ENCODE peak calls at places on chromosome 4, in seven cellular contexts. Q is EL; Z is right lobe of liver; F is GM03348; W is trophoblast cell; M is Calu3; O is activated T-helper 1 cell treated with anti-CD3 and anti-CD28 coated beads, Interleukin-12 subunit alpha, Interleukin-12 subunit beta, Interleukin-2, Interleukin-4 antibody, amounts not matched to agents 30 ng/mL and 10 ng/mL and 1 ng/mL, durations not matched to agents 14 hours and 24 hours and 36 hours. D is an unnamed sample.

GRCh38 chr4:111210576-111210975 is 587.7 kb upstream of the PITX2 start:
- DNase-seq in Z (no peak), F (no peak), O (no peak), Q (no peak), W (no peak), M (no peak), D (no peak)

GRCh38 chr4:109334129-109334528 is 31.7 kb upstream of the COL25A1 start:
- DNase-seq in Q (no peak), F (no peak), W (no peak), O (no peak), Z (no peak), M (no peak), D (no peak)

GRCh38 chr4:98332017-98332416 is 70.8 kb downstream of the RAP1GDS1 start:
- DNase-seq in F (no peak), M (no peak), W (no peak), Z (no peak), Q (no peak), O (no peak), D (no peak)

GRCh38 chr4:67604029-67604381 is 45.5 kb downstream of the STAP1 start:
- DNase-seq in F (no peak), M (no peak), Q (no peak), O (no peak), W (no peak), Z (no peak), D (no peak)

GRCh38 chr4:13323916-13324315 is 160.2 kb downstream of the RAB28 start:
- DNase-seq in M (no peak), Q (no peak), W (no peak), O (no peak), F (no peak), Z (no peak), D (no peak)

GRCh38 chr4:45795165-45795564 is 328.7 kb downstream of the GABRG1 start:
- DNase-seq in W (no peak), F (no peak), Q (no peak), M (no peak), O (no peak), Z (no peak), D (no peak)

GRCh38 chr4:119477412-119478053 is 151.1 kb downstream of the PDE5A start:
- DNase-seq in W (peak; percentile 1), F (no peak), M (no peak), Z (no peak), O (no peak), Q (no peak), D (no peak)

GRCh38 chr4:48898733-48899431 is 7.7 kb downstream of the OCIAD2 start:
- DNase-seq in Z (no peak), Q (no peak), M (peak; percentile 14), F (no peak), O (no peak), W (peak; percentile 74), D (no peak)

GRCh38 chr4:170423137-170423536 is 333.4 kb upstream of the AADAT start:
- DNase-seq in F (peak; percentile 42), W (no peak), M (no peak), O (no peak), Q (peak; percentile 78), Z (no peak), D (no peak)